ENCODE peak calls at places on chromosome 5, in seven cellular contexts. One of them, this sample, is unnamed.

GRCh38 chr5:91077623-91078022 is 305.5 kb downstream of the ARRDC3 start:
- DNase-seq in H9: no peak
- DNase-seq in IMR-90: no peak
- DNase-seq in mesendoderm: no peak
- DNase-seq in neuronal stem cell: no peak
- DNase-seq in H1: no peak
- DNase-seq in mesenchymal stem cell: no peak
- DNase-seq in this sample: no peak

GRCh38 chr5:124754206-124754927 is 7.9 kb upstream of the ZNF608 start:
- DNase-seq in H9: no peak
- DNase-seq in IMR-90: no peak
- DNase-seq in mesendoderm: no peak
- DNase-seq in neuronal stem cell: no peak
- DNase-seq in H1: no peak
- DNase-seq in mesenchymal stem cell: no peak
- DNase-seq in this sample: no peak

GRCh38 chr5:141484499-141485304 is at the start of gene PCDHGC4:
- DNase-seq in H9: peak
- DNase-seq in IMR-90: no peak
- DNase-seq in mesendoderm: peak
- DNase-seq in neuronal stem cell: peak
- DNase-seq in H1: peak
- DNase-seq in mesenchymal stem cell: peak
- DNase-seq in this sample: no peak

GRCh38 chr5:1793301-1793740 is 6.3 kb downstream of the MRPL36 start:
- DNase-seq in H9: no peak
- DNase-seq in IMR-90: peak
- DNase-seq in mesendoderm: no peak
- DNase-seq in neuronal stem cell: no peak
- DNase-seq in H1: no peak
- DNase-seq in mesenchymal stem cell: peak
- DNase-seq in this sample: no peak

GRCh38 chr5:115068239-115069086 is 101.2 kb downstream of the TRIM36 start:
- DNase-seq in H9: no peak
- DNase-seq in IMR-90: peak
- DNase-seq in mesendoderm: peak
- DNase-seq in neuronal stem cell: no peak
- DNase-seq in H1: no peak
- DNase-seq in mesenchymal stem cell: peak
- DNase-seq in this sample: peak

GRCh38 chr5:63495225-63495624 is 467.0 kb downstream of the HTR1A start:
- DNase-seq in H9: no peak
- DNase-seq in IMR-90: no peak
- DNase-seq in mesendoderm: peak
- DNase-seq in neuronal stem cell: no peak
- DNase-seq in H1: no peak
- DNase-seq in mesenchymal stem cell: no peak
- DNase-seq in this sample: no peak

GRCh38 chr5:165573445-165573844 is 2068.0 kb downstream of the MAT2B start:
- DNase-seq in H9: no peak
- DNase-seq in IMR-90: peak
- DNase-seq in mesendoderm: no peak
- DNase-seq in neuronal stem cell: no peak
- DNase-seq in H1: no peak
- DNase-seq in mesenchymal stem cell: no peak
- DNase-seq in this sample: no peak

GRCh38 chr5:58122993-58123392 is 336.9 kb downstream of the PLK2 start:
- DNase-seq in H9: no peak
- DNase-seq in IMR-90: no peak
- DNase-seq in mesendoderm: no peak
- DNase-seq in neuronal stem cell: no peak
- DNase-seq in H1: no peak
- DNase-seq in mesenchymal stem cell: no peak
- DNase-seq in this sample: no peak

GRCh38 chr5:52997424-52997823 is 8.3 kb downstream of the ITGA2 start:
- DNase-seq in H9: no peak
- DNase-seq in IMR-90: no peak
- DNase-seq in mesendoderm: no peak
- DNase-seq in neuronal stem cell: peak
- DNase-seq in H1: no peak
- DNase-seq in mesenchymal stem cell: no peak
- DNase-seq in this sample: no peak

GRCh38 chr5:139811076-139811607 is 15.5 kb downstream of the PSD2 start:
- DNase-seq in H9: no peak
- DNase-seq in IMR-90: no peak
- DNase-seq in mesendoderm: no peak
- DNase-seq in neuronal stem cell: no peak
- DNase-seq in H1: no peak
- DNase-seq in mesenchymal stem cell: no peak
- DNase-seq in this sample: no peak

GRCh38 chr5:74164725-74165226 is 475.8 kb downstream of the ENC1 start:
- DNase-seq in H9: no peak
- DNase-seq in IMR-90: no peak
- DNase-seq in mesendoderm: no peak
- DNase-seq in neuronal stem cell: no peak
- DNase-seq in H1: no peak
- DNase-seq in mesenchymal stem cell: no peak
- DNase-seq in this sample: no peak

GRCh38 chr5:35813456-35813855 is 43.2 kb upstream of the IL7R start:
- DNase-seq in H9: no peak
- DNase-seq in IMR-90: peak
- DNase-seq in mesendoderm: no peak
- DNase-seq in neuronal stem cell: no peak
- DNase-seq in H1: no peak
- DNase-seq in mesenchymal stem cell: no peak
- DNase-seq in this sample: no peak

GRCh38 chr5:139663207-139663606 is 15.1 kb downstream of the CXXC5 start:
- DNase-seq in H9: no peak
- DNase-seq in IMR-90: no peak
- DNase-seq in mesendoderm: no peak
- DNase-seq in neuronal stem cell: no peak
- DNase-seq in H1: no peak
- DNase-seq in mesenchymal stem cell: no peak
- DNase-seq in this sample: no peak

GRCh38 chr5:79243224-79243623 is 7.3 kb downstream of the JMY start:
- DNase-seq in H9: no peak
- DNase-seq in IMR-90: no peak
- DNase-seq in mesendoderm: no peak
- DNase-seq in neuronal stem cell: no peak
- DNase-seq in H1: no peak
- DNase-seq in mesenchymal stem cell: no peak
- DNase-seq in this sample: no peak

GRCh38 chr5:156879665-156880285 is 29.7 kb downstream of the PPP1R2B start:
- DNase-seq in H9: no peak
- DNase-seq in IMR-90: no peak
- DNase-seq in mesendoderm: no peak
- DNase-seq in neuronal stem cell: no peak
- DNase-seq in H1: no peak
- DNase-seq in mesenchymal stem cell: no peak
- DNase-seq in this sample: no peak

GRCh38 chr5:16976625-16977008 is 40.5 kb upstream of the MYO10 start:
- DNase-seq in H9: no peak
- DNase-seq in IMR-90: no peak
- DNase-seq in mesendoderm: no peak
- DNase-seq in neuronal stem cell: no peak
- DNase-seq in H1: no peak
- DNase-seq in mesenchymal stem cell: no peak
- DNase-seq in this sample: no peak

GRCh38 chr5:110333384-110333783 is 393.1 kb downstream of the TMEM232 start:
- DNase-seq in H9: peak
- DNase-seq in IMR-90: peak
- DNase-seq in mesendoderm: peak
- DNase-seq in neuronal stem cell: peak
- DNase-seq in H1: no peak
- DNase-seq in mesenchymal stem cell: peak
- DNase-seq in this sample: no peak

GRCh38 chr5:87266914-87267573 is 639 bp upstream of the RASA1 start:
- DNase-seq in H9: no peak
- DNase-seq in IMR-90: no peak
- DNase-seq in mesendoderm: no peak
- DNase-seq in neuronal stem cell: no peak
- DNase-seq in H1: no peak
- DNase-seq in mesenchymal stem cell: no peak
- DNase-seq in this sample: no peak

GRCh38 chr5:161093105-161093504 is 241.1 kb upstream of the ATP10B start:
- DNase-seq in H9: peak
- DNase-seq in IMR-90: no peak
- DNase-seq in mesendoderm: no peak
- DNase-seq in neuronal stem cell: no peak
- DNase-seq in H1: no peak
- DNase-seq in mesenchymal stem cell: no peak
- DNase-seq in this sample: no peak

GRCh38 chr5:146068136-146068717 is 37.1 kb downstream of the PLAC8L1 start:
- DNase-seq in H9: no peak
- DNase-seq in IMR-90: no peak
- DNase-seq in mesendoderm: no peak
- DNase-seq in neuronal stem cell: no peak
- DNase-seq in H1: no peak
- DNase-seq in mesenchymal stem cell: no peak
- DNase-seq in this sample: no peak

GRCh38 chr5:173378727-173379126 is 50.5 kb upstream of the STC2 start:
- DNase-seq in H9: no peak
- DNase-seq in IMR-90: no peak
- DNase-seq in mesendoderm: no peak
- DNase-seq in neuronal stem cell: no peak
- DNase-seq in H1: no peak
- DNase-seq in mesenchymal stem cell: no peak
- DNase-seq in this sample: no peak

GRCh38 chr5:88691945-88692868 is 190.8 kb downstream of the MEF2C start:
- DNase-seq in H9: peak
- DNase-seq in IMR-90: no peak
- DNase-seq in mesendoderm: peak
- DNase-seq in neuronal stem cell: no peak
- DNase-seq in H1: peak
- DNase-seq in mesenchymal stem cell: no peak
- DNase-seq in this sample: no peak

GRCh38 chr5:115773010-115773580 is 43.4 kb downstream of the CDO1 start:
- DNase-seq in H9: peak
- DNase-seq in IMR-90: no peak
- DNase-seq in mesendoderm: peak
- DNase-seq in neuronal stem cell: no peak
- DNase-seq in H1: no peak
- DNase-seq in mesenchymal stem cell: no peak
- DNase-seq in this sample: no peak

GRCh38 chr5:178469975-178470692 is 120.1 kb downstream of the COL23A1 start:
- DNase-seq in H9: no peak
- DNase-seq in IMR-90: no peak
- DNase-seq in mesendoderm: peak
- DNase-seq in neuronal stem cell: no peak
- DNase-seq in H1: no peak
- DNase-seq in mesenchymal stem cell: no peak
- DNase-seq in this sample: no peak

GRCh38 chr5:149611327-149611726 is 30.0 kb downstream of the ARHGEF37 start:
- DNase-seq in H9: no peak
- DNase-seq in IMR-90: peak
- DNase-seq in mesendoderm: no peak
- DNase-seq in neuronal stem cell: no peak
- DNase-seq in H1: no peak
- DNase-seq in mesenchymal stem cell: peak
- DNase-seq in this sample: no peak

GRCh38 chr5:96972599-96973334 is 36.9 kb downstream of the LNPEP start:
- DNase-seq in H9: no peak
- DNase-seq in IMR-90: no peak
- DNase-seq in mesendoderm: no peak
- DNase-seq in neuronal stem cell: no peak
- DNase-seq in H1: no peak
- DNase-seq in mesenchymal stem cell: no peak
- DNase-seq in this sample: no peak
- H2BK5ac ChIP-seq in H9: no peak
- H2BK5ac ChIP-seq in IMR-90: no peak
- H2BK5ac ChIP-seq in mesendoderm: no peak
- H2BK5ac ChIP-seq in neuronal stem cell: no peak
- H2BK5ac ChIP-seq in H1: no peak
- H2BK5ac ChIP-seq in mesenchymal stem cell: no peak
- H2BK5ac ChIP-seq in this sample: no peak

GRCh38 chr5:119285070-119285916 is 70.5 kb upstream of the TNFAIP8 start:
- DNase-seq in H9: no peak
- DNase-seq in IMR-90: no peak
- DNase-seq in mesendoderm: no peak
- DNase-seq in neuronal stem cell: no peak
- DNase-seq in H1: no peak
- DNase-seq in mesenchymal stem cell: peak
- DNase-seq in this sample: peak
- H3K27ac ChIP-seq in H9: no peak
- H3K27ac ChIP-seq in IMR-90: no peak
- H3K27ac ChIP-seq in mesendoderm: no peak
- H3K27ac ChIP-seq in neuronal stem cell: no peak
- H3K27ac ChIP-seq in H1: no peak
- H3K27ac ChIP-seq in mesenchymal stem cell: no peak
- H3K27ac ChIP-seq in this sample: no peak

GRCh38 chr5:65820373-65820772 is 98.4 kb downstream of the NLN start:
- DNase-seq in H9: no peak
- DNase-seq in IMR-90: no peak
- DNase-seq in mesendoderm: no peak
- DNase-seq in neuronal stem cell: no peak
- DNase-seq in H1: no peak
- DNase-seq in mesenchymal stem cell: no peak
- DNase-seq in this sample: no peak
- H2BK5ac ChIP-seq in H9: no peak
- H2BK5ac ChIP-seq in IMR-90: no peak
- H2BK5ac ChIP-seq in mesendoderm: no peak
- H2BK5ac ChIP-seq in neuronal stem cell: no peak
- H2BK5ac ChIP-seq in H1: no peak
- H2BK5ac ChIP-seq in mesenchymal stem cell: no peak
- H2BK5ac ChIP-seq in this sample: no peak

GRCh38 chr5:142816577-142816976 is 46.4 kb downstream of the ARHGAP26 start:
- DNase-seq in H9: no peak
- DNase-seq in IMR-90: peak
- DNase-seq in mesendoderm: peak
- DNase-seq in neuronal stem cell: no peak
- DNase-seq in H1: no peak
- DNase-seq in mesenchymal stem cell: peak
- DNase-seq in this sample: no peak
- H3K27ac ChIP-seq in H9: no peak
- H3K27ac ChIP-seq in IMR-90: no peak
- H3K27ac ChIP-seq in mesendoderm: no peak
- H3K27ac ChIP-seq in neuronal stem cell: no peak
- H3K27ac ChIP-seq in H1: no peak
- H3K27ac ChIP-seq in mesenchymal stem cell: no peak
- H3K27ac ChIP-seq in this sample: no peak

DNA sequence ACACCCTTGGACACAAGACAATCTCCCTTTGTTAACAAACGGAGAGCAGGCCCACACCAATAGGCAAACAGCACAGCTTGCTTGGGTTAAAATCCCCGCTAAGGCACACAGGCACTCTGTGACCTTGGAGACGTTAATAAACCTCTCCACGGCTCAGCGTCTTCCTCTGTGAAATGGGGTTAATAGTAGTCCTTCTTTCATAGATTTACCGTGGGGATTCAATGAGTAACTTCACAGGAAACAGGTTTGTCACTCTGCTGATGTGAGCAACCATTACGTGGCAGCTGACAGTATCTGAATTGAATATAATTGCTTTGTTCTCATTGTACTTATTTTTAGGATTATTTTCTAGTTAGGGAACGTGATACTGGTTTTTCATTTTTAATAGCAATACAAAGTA is 65.2 kb upstream of the ADRA1B start:
- DNase-seq in H9: no peak
- DNase-seq in IMR-90: peak
- DNase-seq in mesendoderm: no peak
- DNase-seq in neuronal stem cell: no peak
- DNase-seq in H1: no peak
- DNase-seq in mesenchymal stem cell: no peak
- DNase-seq in this sample: no peak
- H2BK5ac ChIP-seq in H9: peak
- H2BK5ac ChIP-seq in IMR-90: no peak
- H2BK5ac ChIP-seq in mesendoderm: no peak
- H2BK5ac ChIP-seq in neuronal stem cell: no peak
- H2BK5ac ChIP-seq in H1: no peak
- H2BK5ac ChIP-seq in mesenchymal stem cell: no peak
- H2BK5ac ChIP-seq in this sample: no peak